ENCODE peak calls at places on chromosome 4, in four cellular contexts. W, Z, X and D are unnamed samples.

GRCh38 chr4:137998666-137999429 is 243.3 kb downstream of the SLC7A11 start:
- DNase-seq in W (no peak), X (no peak), Z (no peak), D (no peak)

GRCh38 chr4:122632396-122633143 is 11.7 kb upstream of the IL21 start:
- DNase-seq in X (no peak), Z (no peak), W (no peak), D (no peak)

GRCh38 chr4:101178731-101179130 is 168.6 kb downstream of the PPP3CA start:
- DNase-seq in W (no peak), Z (no peak), X (no peak), D (no peak)

GRCh38 chr4:119136541-119136940 is 909 bp downstream of the MYOZ2 start:
- DNase-seq in Z (no peak), X (no peak), W (no peak), D (no peak)

GRCh38 chr4:6924361-6924779 is 14.7 kb downstream of the TBC1D14 start:
- DNase-seq in W (no peak), X (no peak), Z (no peak), D (no peak)

GRCh38 chr4:108276690-108277089 is 108.0 kb upstream of the LEF1 start:
- DNase-seq in W (no peak), X (no peak), Z (no peak), D (no peak)

GRCh38 chr4:13097971-13098370 is 386.2 kb downstream of the RAB28 start:
- DNase-seq in W (no peak), Z (no peak), X (no peak), D (no peak)

GRCh38 chr4:39032218-39033085 is at the start of gene TMEM156:
- DNase-seq in X (no peak), W (no peak), Z (no peak), D (no peak)

GRCh38 chr4:41460641-41461040 is 77.3 kb upstream of the LIMCH1 start:
- DNase-seq in X (no peak), W (no peak), Z (no peak), D (no peak)

GRCh38 chr4:17063870-17064269 is 165.4 kb upstream of the LDB2 start:
- DNase-seq in Z (no peak), X (no peak), W (no peak), D (no peak)